ENCODE peak calls at places on chromosomes 13 and 19, in eight cellular contexts. One of them, this sample, is unnamed. For H3K27me3, the result is how much of the 10 kb centered on the place peaks cover.

GRCh38 chr13:39144941-39145533 is 106.8 kb downstream of the NHLRC3 start:
- DNase-seq in astrocyte: peak
- DNase-seq in ascending aorta: no peak
- DNase-seq in CD8-positive, alpha-beta memory T cell: no peak
- DNase-seq in Peyer's patch: peak
- DNase-seq in adrenal gland: peak
- DNase-seq in transverse colon: peak
- DNase-seq in body of pancreas: peak
- DNase-seq in this sample: peak

GRCh38 chr19:12721656-12722565 is 1.8 kb downstream of the TNPO2 start:
- DNase-seq in body of pancreas: peak
- DNase-seq in adrenal gland: peak
- DNase-seq in transverse colon: peak
- DNase-seq in astrocyte: peak
- DNase-seq in Peyer's patch: peak
- DNase-seq in ascending aorta: no peak
- DNase-seq in CD8-positive, alpha-beta memory T cell: peak
- DNase-seq in this sample: peak

GRCh38 chr13:77480071-77480470 is 55.4 kb upstream of the SCEL start:
- DNase-seq in CD8-positive, alpha-beta memory T cell: no peak
- DNase-seq in transverse colon: no peak
- DNase-seq in adrenal gland: no peak
- DNase-seq in Peyer's patch: no peak
- DNase-seq in body of pancreas: no peak
- DNase-seq in ascending aorta: no peak
- DNase-seq in astrocyte: no peak
- DNase-seq in this sample: no peak

GRCh38 chr13:93670858-93671257 is 444.3 kb downstream of the GPC6 start:
- DNase-seq in adrenal gland: no peak
- DNase-seq in Peyer's patch: no peak
- DNase-seq in ascending aorta: no peak
- DNase-seq in transverse colon: no peak
- DNase-seq in body of pancreas: no peak
- DNase-seq in astrocyte: no peak
- DNase-seq in CD8-positive, alpha-beta memory T cell: no peak
- DNase-seq in this sample: no peak

GRCh38 chr19:16161848-16162247 is 11.5 kb downstream of the CIB3 start:
- DNase-seq in ascending aorta: no peak
- DNase-seq in body of pancreas: no peak
- DNase-seq in Peyer's patch: no peak
- DNase-seq in adrenal gland: no peak
- DNase-seq in transverse colon: no peak
- DNase-seq in astrocyte: peak
- DNase-seq in CD8-positive, alpha-beta memory T cell: no peak
- DNase-seq in this sample: no peak

GRCh38 chr19:24065243-24065642 is 21.7 kb upstream of the ZNF254 start:
- DNase-seq in Peyer's patch: no peak
- DNase-seq in transverse colon: no peak
- DNase-seq in CD8-positive, alpha-beta memory T cell: no peak
- DNase-seq in body of pancreas: no peak
- DNase-seq in astrocyte: no peak
- DNase-seq in adrenal gland: no peak
- DNase-seq in ascending aorta: no peak
- DNase-seq in this sample: no peak

GRCh38 chr13:21752501-21752900 is 81.6 kb downstream of the FGF9 start:
- DNase-seq in Peyer's patch: no peak
- DNase-seq in adrenal gland: no peak
- DNase-seq in astrocyte: no peak
- DNase-seq in transverse colon: no peak
- DNase-seq in ascending aorta: no peak
- DNase-seq in CD8-positive, alpha-beta memory T cell: no peak
- DNase-seq in body of pancreas: no peak
- DNase-seq in this sample: no peak

GRCh38 chr13:113742000-113742441 is 17.0 kb upstream of the TMEM255B start:
- DNase-seq in CD8-positive, alpha-beta memory T cell: no peak
- DNase-seq in transverse colon: peak
- DNase-seq in ascending aorta: no peak
- DNase-seq in adrenal gland: no peak
- DNase-seq in body of pancreas: peak
- DNase-seq in astrocyte: no peak
- DNase-seq in Peyer's patch: peak
- DNase-seq in this sample: peak

GRCh38 chr13:113835461-113836274 is 28.2 kb downstream of the GAS6 start:
- DNase-seq in body of pancreas: no peak
- DNase-seq in Peyer's patch: no peak
- DNase-seq in ascending aorta: no peak
- DNase-seq in transverse colon: no peak
- DNase-seq in CD8-positive, alpha-beta memory T cell: no peak
- DNase-seq in astrocyte: peak
- DNase-seq in adrenal gland: no peak
- DNase-seq in this sample: no peak

GRCh38 chr19:46697142-46697960 is 19.6 kb downstream of the PRKD2 start:
- DNase-seq in CD8-positive, alpha-beta memory T cell: no peak
- DNase-seq in body of pancreas: peak
- DNase-seq in transverse colon: peak
- DNase-seq in ascending aorta: no peak
- DNase-seq in astrocyte: peak
- DNase-seq in adrenal gland: peak
- DNase-seq in Peyer's patch: peak
- DNase-seq in this sample: peak

GRCh38 chr13:90519157-90519556 is 828.3 kb upstream of the MIR17HG start:
- DNase-seq in adrenal gland: no peak
- DNase-seq in CD8-positive, alpha-beta memory T cell: no peak
- DNase-seq in body of pancreas: no peak
- DNase-seq in transverse colon: no peak
- DNase-seq in Peyer's patch: no peak
- DNase-seq in ascending aorta: no peak
- DNase-seq in astrocyte: no peak
- DNase-seq in this sample: no peak

GRCh38 chr13:48533986-48534600 is 1.2 kb upstream of the RCBTB2 start:
- DNase-seq in astrocyte: no peak
- DNase-seq in ascending aorta: no peak
- DNase-seq in transverse colon: no peak
- DNase-seq in Peyer's patch: no peak
- DNase-seq in body of pancreas: no peak
- DNase-seq in CD8-positive, alpha-beta memory T cell: no peak
- DNase-seq in adrenal gland: no peak
- DNase-seq in this sample: no peak

GRCh38 chr13:101433895-101434294 is 17.6 kb upstream of the NALCN start:
- DNase-seq in Peyer's patch: no peak
- DNase-seq in adrenal gland: no peak
- DNase-seq in CD8-positive, alpha-beta memory T cell: no peak
- DNase-seq in transverse colon: no peak
- DNase-seq in astrocyte: peak
- DNase-seq in ascending aorta: no peak
- DNase-seq in body of pancreas: no peak
- DNase-seq in this sample: no peak

GRCh38 chr13:91726666-91727065 is 328.2 kb downstream of the GPC5 start:
- DNase-seq in adrenal gland: no peak
- DNase-seq in ascending aorta: no peak
- DNase-seq in astrocyte: no peak
- DNase-seq in CD8-positive, alpha-beta memory T cell: no peak
- DNase-seq in body of pancreas: no peak
- DNase-seq in Peyer's patch: no peak
- DNase-seq in transverse colon: no peak
- DNase-seq in this sample: no peak

GRCh38 chr13:108322206-108322824 is 52.8 kb downstream of the TNFSF13B start:
- DNase-seq in body of pancreas: no peak
- DNase-seq in Peyer's patch: no peak
- DNase-seq in transverse colon: no peak
- DNase-seq in astrocyte: peak
- DNase-seq in adrenal gland: no peak
- DNase-seq in CD8-positive, alpha-beta memory T cell: no peak
- DNase-seq in ascending aorta: no peak
- DNase-seq in this sample: no peak

GRCh38 chr13:98174321-98174720 is 2.7 kb downstream of the RNF113B start:
- DNase-seq in CD8-positive, alpha-beta memory T cell: no peak
- DNase-seq in ascending aorta: no peak
- DNase-seq in astrocyte: peak
- DNase-seq in Peyer's patch: no peak
- DNase-seq in transverse colon: no peak
- DNase-seq in adrenal gland: no peak
- DNase-seq in body of pancreas: no peak
- DNase-seq in this sample: no peak

GRCh38 chr13:79297128-79297527 is 108.9 kb downstream of the RBM26 start:
- DNase-seq in astrocyte: no peak
- DNase-seq in body of pancreas: no peak
- DNase-seq in Peyer's patch: no peak
- DNase-seq in adrenal gland: no peak
- DNase-seq in ascending aorta: no peak
- DNase-seq in transverse colon: no peak
- DNase-seq in CD8-positive, alpha-beta memory T cell: no peak
- DNase-seq in this sample: no peak

GRCh38 chr19:18391509-18392075 is 5.6 kb downstream of the GDF15 start:
- DNase-seq in adrenal gland: no peak
- DNase-seq in transverse colon: no peak
- DNase-seq in Peyer's patch: no peak
- DNase-seq in astrocyte: no peak
- DNase-seq in ascending aorta: no peak
- DNase-seq in body of pancreas: no peak
- DNase-seq in CD8-positive, alpha-beta memory T cell: no peak
- DNase-seq in this sample: no peak
- H3K27me3 ChIP-seq in adrenal gland: under half
- H3K27me3 ChIP-seq in transverse colon: under half
- H3K27me3 ChIP-seq in Peyer's patch: under half
- H3K27me3 ChIP-seq in astrocyte: under half
- H3K27me3 ChIP-seq in ascending aorta: under half
- H3K27me3 ChIP-seq in body of pancreas: under half
- H3K27me3 ChIP-seq in CD8-positive, alpha-beta memory T cell: under half
- H3K27me3 ChIP-seq in this sample: under half

GRCh38 chr19:3734310-3734600 is 26.1 kb downstream of the TJP3 start:
- DNase-seq in ascending aorta: no peak
- DNase-seq in body of pancreas: no peak
- DNase-seq in Peyer's patch: no peak
- DNase-seq in adrenal gland: no peak
- DNase-seq in transverse colon: no peak
- DNase-seq in CD8-positive, alpha-beta memory T cell: no peak
- DNase-seq in astrocyte: no peak
- DNase-seq in this sample: no peak

GRCh38 chr19:3738477-3739220 is 22.8 kb downstream of the APBA3 start:
- DNase-seq in body of pancreas: no peak
- DNase-seq in Peyer's patch: no peak
- DNase-seq in astrocyte: no peak
- DNase-seq in CD8-positive, alpha-beta memory T cell: no peak
- DNase-seq in adrenal gland: no peak
- DNase-seq in ascending aorta: no peak
- DNase-seq in transverse colon: no peak
- DNase-seq in this sample: no peak

GRCh38 chr19:3736106-3736724 is 25.3 kb downstream of the APBA3 start:
- DNase-seq in astrocyte: no peak
- DNase-seq in Peyer's patch: no peak
- DNase-seq in ascending aorta: no peak
- DNase-seq in body of pancreas: no peak
- DNase-seq in transverse colon: no peak
- DNase-seq in adrenal gland: no peak
- DNase-seq in CD8-positive, alpha-beta memory T cell: no peak
- DNase-seq in this sample: no peak

GRCh38 chr19:3740431-3740830 is 21.1 kb downstream of the APBA3 start:
- DNase-seq in ascending aorta: no peak
- DNase-seq in astrocyte: no peak
- DNase-seq in body of pancreas: no peak
- DNase-seq in transverse colon: no peak
- DNase-seq in adrenal gland: no peak
- DNase-seq in CD8-positive, alpha-beta memory T cell: no peak
- DNase-seq in Peyer's patch: no peak
- DNase-seq in this sample: no peak

GRCh38 chr19:3737487-3738205 is 23.8 kb downstream of the APBA3 start:
- DNase-seq in Peyer's patch: no peak
- DNase-seq in transverse colon: no peak
- DNase-seq in CD8-positive, alpha-beta memory T cell: no peak
- DNase-seq in body of pancreas: no peak
- DNase-seq in ascending aorta: no peak
- DNase-seq in astrocyte: no peak
- DNase-seq in adrenal gland: no peak
- DNase-seq in this sample: no peak
- H3K27me3 ChIP-seq in Peyer's patch: under half
- H3K27me3 ChIP-seq in transverse colon: under half
- H3K27me3 ChIP-seq in CD8-positive, alpha-beta memory T cell: under half
- H3K27me3 ChIP-seq in body of pancreas: under half
- H3K27me3 ChIP-seq in ascending aorta: under half
- H3K27me3 ChIP-seq in astrocyte: under half
- H3K27me3 ChIP-seq in adrenal gland: under half
- H3K27me3 ChIP-seq in this sample: under half

GRCh38 chr19:3310280-3310679 is 56.1 kb upstream of the NFIC start:
- DNase-seq in CD8-positive, alpha-beta memory T cell: no peak
- DNase-seq in adrenal gland: no peak
- DNase-seq in body of pancreas: no peak
- DNase-seq in Peyer's patch: no peak
- DNase-seq in ascending aorta: no peak
- DNase-seq in astrocyte: no peak
- DNase-seq in transverse colon: no peak
- DNase-seq in this sample: no peak
- H3K27me3 ChIP-seq in CD8-positive, alpha-beta memory T cell: under half
- H3K27me3 ChIP-seq in adrenal gland: under half
- H3K27me3 ChIP-seq in body of pancreas: under half
- H3K27me3 ChIP-seq in Peyer's patch: under half
- H3K27me3 ChIP-seq in ascending aorta: under half
- H3K27me3 ChIP-seq in astrocyte: under half
- H3K27me3 ChIP-seq in transverse colon: half or more
- H3K27me3 ChIP-seq in this sample: under half

GRCh38 chr13:49553888-49554287 is 31.5 kb downstream of the RCBTB1 start:
- DNase-seq in astrocyte: no peak
- DNase-seq in CD8-positive, alpha-beta memory T cell: no peak
- DNase-seq in transverse colon: no peak
- DNase-seq in adrenal gland: no peak
- DNase-seq in Peyer's patch: no peak
- DNase-seq in ascending aorta: no peak
- DNase-seq in body of pancreas: no peak
- DNase-seq in this sample: no peak
- H3K27me3 ChIP-seq in astrocyte: under half
- H3K27me3 ChIP-seq in CD8-positive, alpha-beta memory T cell: under half
- H3K27me3 ChIP-seq in transverse colon: under half
- H3K27me3 ChIP-seq in adrenal gland: under half
- H3K27me3 ChIP-seq in Peyer's patch: under half
- H3K27me3 ChIP-seq in ascending aorta: under half
- H3K27me3 ChIP-seq in body of pancreas: under half
- H3K27me3 ChIP-seq in this sample: under half

GRCh38 chr13:23963947-23964346 is 66.6 kb upstream of the C1QTNF9B start:
- DNase-seq in Peyer's patch: no peak
- DNase-seq in adrenal gland: no peak
- DNase-seq in astrocyte: peak
- DNase-seq in ascending aorta: no peak
- DNase-seq in CD8-positive, alpha-beta memory T cell: no peak
- DNase-seq in transverse colon: no peak
- DNase-seq in body of pancreas: no peak
- DNase-seq in this sample: no peak

GRCh38 chr13:23969672-23970071 is 72.4 kb upstream of the C1QTNF9B start:
- DNase-seq in ascending aorta: no peak
- DNase-seq in astrocyte: peak
- DNase-seq in body of pancreas: no peak
- DNase-seq in transverse colon: no peak
- DNase-seq in CD8-positive, alpha-beta memory T cell: no peak
- DNase-seq in adrenal gland: no peak
- DNase-seq in Peyer's patch: no peak
- DNase-seq in this sample: no peak

GRCh38 chr13:23965346-23965745 is 68.0 kb upstream of the C1QTNF9B start:
- DNase-seq in ascending aorta: no peak
- DNase-seq in astrocyte: no peak
- DNase-seq in adrenal gland: no peak
- DNase-seq in body of pancreas: no peak
- DNase-seq in Peyer's patch: no peak
- DNase-seq in CD8-positive, alpha-beta memory T cell: no peak
- DNase-seq in transverse colon: no peak
- DNase-seq in this sample: no peak

GRCh38 chr13:23966221-23966690 is 69.0 kb upstream of the C1QTNF9B start:
- DNase-seq in CD8-positive, alpha-beta memory T cell: no peak
- DNase-seq in adrenal gland: no peak
- DNase-seq in transverse colon: no peak
- DNase-seq in Peyer's patch: no peak
- DNase-seq in astrocyte: no peak
- DNase-seq in ascending aorta: no peak
- DNase-seq in body of pancreas: no peak
- DNase-seq in this sample: no peak

GRCh38 chr13:23966691-23967615 is 69.7 kb upstream of the C1QTNF9B start:
- DNase-seq in CD8-positive, alpha-beta memory T cell: no peak
- DNase-seq in Peyer's patch: no peak
- DNase-seq in body of pancreas: no peak
- DNase-seq in adrenal gland: no peak
- DNase-seq in ascending aorta: no peak
- DNase-seq in transverse colon: no peak
- DNase-seq in astrocyte: no peak
- DNase-seq in this sample: no peak
- H3K27me3 ChIP-seq in CD8-positive, alpha-beta memory T cell: under half
- H3K27me3 ChIP-seq in Peyer's patch: under half
- H3K27me3 ChIP-seq in body of pancreas: under half
- H3K27me3 ChIP-seq in adrenal gland: under half
- H3K27me3 ChIP-seq in ascending aorta: under half
- H3K27me3 ChIP-seq in transverse colon: under half
- H3K27me3 ChIP-seq in astrocyte: under half
- H3K27me3 ChIP-seq in this sample: under half